ENCODE peak calls at places on chromosomes 3 and 15, in six cellular contexts. I, B, T, C, Z and H are unnamed samples.

GRCh38 chr3:135229018-135229495 is 434.0 kb downstream of the EPHB1 start:
- DNase-seq in I (no peak), B (no peak), T (no peak), C (no peak), Z (no peak), H (no peak)

GRCh38 chr15:55784284-55784683 is 41.3 kb upstream of the PRTG start:
- DNase-seq in I (no peak), B (no peak), T (no peak), C (no peak), Z (no peak), H (no peak)

GRCh38 chr3:98817546-98817945 is 54.4 kb downstream of the ST3GAL6 start:
- DNase-seq in I (peak; percentile 31), B (no peak), T (peak; percentile 49), C (no peak), Z (no peak), H (peak; percentile 66)

GRCh38 chr3:10783360-10784346 is 32.4 kb upstream of the SLC6A11 start:
- DNase-seq in I (peak; percentile 36), B (peak; percentile 28), T (peak; percentile 69), C (peak; percentile 66), Z (no peak), H (peak; percentile 33)

GRCh38 chr15:89362203-89363101 is 27.8 kb upstream of the POLG start:
- DNase-seq in I (no peak), B (no peak), T (peak; percentile 40), C (peak; percentile 55), Z (no peak), H (no peak)

GRCh38 chr3:125334675-125335560 is 40.2 kb downstream of the ZNF148 start:
- DNase-seq in I (no peak), B (no peak), T (no peak), C (no peak), Z (no peak), H (peak; percentile 61)

GRCh38 chr15:77143191-77143590 is 72.3 kb upstream of the TSPAN3 start:
- DNase-seq in I (no peak), B (no peak), T (no peak), C (no peak), Z (no peak), H (no peak)

GRCh38 chr3:52231502-52232278 is 6.2 kb upstream of the TLR9 start:
- DNase-seq in I (no peak), B (no peak), T (peak; percentile 64), C (peak; percentile 97), Z (no peak), H (peak; percentile 54)

GRCh38 chr3:197854596-197855343 is 63.7 kb downstream of the LRCH3 start:
- DNase-seq in I (no peak), B (peak; percentile 4), T (no peak), C (no peak), Z (no peak), H (peak; percentile 5)

GRCh38 chr3:127439621-127440020 is 150.9 kb downstream of the TPRA1 start:
- DNase-seq in I (no peak), B (no peak), T (no peak), C (peak; percentile 23), Z (no peak), H (no peak)

GRCh38 chr15:34799149-34799824 is 3.9 kb upstream of the ACTC1 start:
- DNase-seq in I (no peak), B (no peak), T (peak; percentile 24), C (peak; percentile 55), Z (no peak), H (no peak)

GRCh38 chr15:73930790-73931281 is 4.6 kb downstream of the LOXL1 start:
- DNase-seq in I (no peak), B (no peak), T (no peak), C (no peak), Z (no peak), H (no peak)

GRCh38 chr3:181383760-181384159 is 328.0 kb upstream of the SOX2 start:
- DNase-seq in I (no peak), B (no peak), T (no peak), C (no peak), Z (no peak), H (no peak)

GRCh38 chr3:46665763-46666470 is 27.6 kb downstream of the ALS2CL start:
- DNase-seq in I (no peak), B (no peak), T (no peak), C (peak; percentile 29), Z (no peak), H (no peak)

GRCh38 chr3:154334973-154335420 is 10.7 kb upstream of the DHX36 start:
- DNase-seq in I (peak; percentile 20), B (no peak), T (peak; percentile 20), C (no peak), Z (no peak), H (peak; percentile 63)

GRCh38 chr15:90892498-90893174 is 8.3 kb downstream of the FES start:
- DNase-seq in I (no peak), B (no peak), T (no peak), C (no peak), Z (no peak), H (no peak)

GRCh38 chr3:134929976-134930375 is 134.9 kb downstream of the EPHB1 start:
- DNase-seq in I (no peak), B (no peak), T (no peak), C (no peak), Z (peak; percentile 48), H (no peak)

GRCh38 chr3:9915252-9916141 is 1.4 kb upstream of the IL17RC start:
- DNase-seq in I (peak; percentile 36), B (no peak), T (no peak), C (peak; percentile 81), Z (no peak), H (peak; percentile 50)

GRCh38 chr15:34719883-34720148 is 35.0 kb downstream of the GJD2 start:
- DNase-seq in I (no peak), B (no peak), T (no peak), C (no peak), Z (no peak), H (no peak)

DNA sequence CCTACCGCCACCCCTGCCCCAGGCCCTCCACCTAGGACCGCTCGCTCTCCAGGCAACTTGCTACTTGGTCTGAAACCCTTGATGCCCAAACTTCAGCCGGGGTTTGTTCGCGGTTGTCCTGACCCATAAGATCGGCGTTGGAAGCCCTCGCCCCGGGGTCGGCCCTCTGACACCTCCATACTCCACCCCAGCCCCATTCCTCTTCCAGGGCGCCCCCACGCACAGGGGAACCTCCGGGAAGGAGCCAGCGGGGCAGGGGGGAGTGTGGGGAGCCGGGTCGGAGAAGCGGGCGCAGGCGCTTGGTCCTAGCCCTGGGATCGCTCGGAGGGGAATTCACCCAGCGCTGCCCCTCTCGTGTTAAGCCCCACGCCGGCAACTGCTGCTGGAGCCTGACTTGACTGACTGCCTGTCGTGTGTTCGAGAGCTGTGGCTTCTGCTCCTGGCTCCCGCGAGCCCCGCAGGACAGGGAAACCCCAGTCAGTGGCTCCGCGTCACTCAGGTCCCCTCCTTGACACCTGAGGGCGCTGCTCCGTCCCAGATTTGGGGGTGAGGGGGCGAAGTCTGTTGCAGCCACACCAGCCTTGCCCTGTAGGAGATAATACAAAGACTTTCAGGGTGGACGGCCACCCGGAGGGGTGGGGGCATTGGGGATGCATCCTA is 675 bp downstream of the RYR3 start:
- DNase-seq in I (no peak), B (no peak), T (no peak), C (peak; percentile 70), Z (no peak), H (no peak)
- TF ChIP-seq EZH2 in I (no peak), B (no peak), T (no peak), C (peak; percentile 82), Z (no peak), H (peak; percentile 35)

DNA sequence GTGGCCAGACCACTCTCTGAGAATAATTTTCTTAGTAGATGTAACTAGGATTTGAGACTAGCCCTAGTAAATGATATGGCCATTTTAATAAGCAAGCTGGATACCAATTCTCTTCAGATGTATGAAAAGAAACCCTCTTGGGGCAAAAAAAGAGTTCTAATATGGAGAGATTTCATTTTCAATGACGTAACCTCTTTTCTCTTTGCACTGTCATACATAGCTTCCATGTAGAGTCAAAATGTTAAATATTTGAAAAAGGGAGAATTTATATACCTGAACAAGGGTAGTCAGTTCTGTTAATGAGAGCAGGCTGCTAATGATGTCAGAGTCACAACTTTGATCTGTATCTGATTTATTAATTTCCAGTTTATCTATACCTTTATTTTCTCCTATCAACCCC is 120.0 kb downstream of the KBTBD8 start:
- DNase-seq in I (no peak), B (no peak), T (no peak), C (no peak), Z (no peak), H (no peak)
- TF ChIP-seq MAX in I (no peak), B (no peak), T (no peak), C (no peak), Z (no peak), H (no peak)

GRCh38 chr3:72176537-72177041 is 391.6 kb upstream of the PROK2 start:
- DNase-seq in I (no peak), B (no peak), T (no peak), C (no peak), Z (peak; percentile 93), H (no peak)
- H3K4me3 ChIP-seq in I (no peak overlapping the region), B (no peak overlapping the region), T (no peak overlapping the region), C (no peak overlapping the region), Z (peak overlapping the region; percentile 39), H (no peak overlapping the region)

GRCh38 chr3:158731938-158732855 is at the start of gene RARRES1:
- DNase-seq in I (no peak), B (no peak), T (no peak), C (peak; percentile 76), Z (no peak), H (peak; percentile 50)
- TF ChIP-seq EZH2 in I (no peak), B (no peak), T (no peak), C (no peak), Z (no peak), H (peak; percentile 33)

GRCh38 chr3:108488631-108489030 is 21.8 kb downstream of the MYH15 start:
- DNase-seq in I (no peak), B (no peak), T (no peak), C (no peak), Z (no peak), H (peak; percentile 89)
- TF ChIP-seq MAX in I (no peak), B (no peak), T (no peak), C (no peak), Z (no peak), H (no peak)

GRCh38 chr15:50909044-50909342 is 510 bp downstream of the AP4E1 start:
- DNase-seq in I (peak; percentile 38), B (no peak), T (no peak), C (no peak), Z (no peak), H (no peak)

GRCh38 chr15:50906954-50907865 is 1.3 kb upstream of the AP4E1 start:
- DNase-seq in I (peak; percentile 73), B (no peak), T (peak; percentile 15), C (no peak), Z (peak; percentile 86), H (no peak)

GRCh38 chr15:50907866-50908208 is 646 bp upstream of the AP4E1 start:
- DNase-seq in I (peak; percentile 44), B (peak; percentile 15), T (no peak), C (no peak), Z (no peak), H (peak; percentile 62)

GRCh38 chr15:50908209-50909043 is at the start of gene AP4E1:
- DNase-seq in I (peak; percentile 85), B (peak; percentile 87), T (peak; percentile 76), C (peak; percentile 97), Z (peak; percentile 79), H (peak; percentile 96)

GRCh38 chr15:50905055-50905454 is 3.4 kb upstream of the AP4E1 start:
- DNase-seq in I (no peak), B (no peak), T (no peak), C (no peak), Z (no peak), H (no peak)
- H3K4me3 ChIP-seq in I (no peak overlapping the region), B (no peak overlapping the region), T (no peak overlapping the region), C (no peak overlapping the region), Z (no peak overlapping the region), H (no peak overlapping the region)

GRCh38 chr15:65395567-65396185 is 17.9 kb upstream of the IGDCC3 start:
- DNase-seq in I (no peak), B (no peak), T (no peak), C (peak; percentile 62), Z (no peak), H (no peak)
- TF ChIP-seq EZH2 in I (no peak), B (no peak), T (no peak), C (peak; percentile 34), Z (no peak), H (no peak)